ENCODE peak calls at places on chromosomes 12 and 14, in six cellular contexts. One of them, this sample, is unnamed.

GRCh38 chr14:74133833-74134481 is 49.2 kb downstream of the LIN52 start:
- DNase-seq in GM13976: no peak
- DNase-seq in HT1080: no peak
- DNase-seq in NCI-H460: no peak
- DNase-seq in stimulated activated CD8-positive, alpha-beta memory T cell treated with anti-CD3 and anti-CD28 coated beads, Interleukin-7, amount 100 ng/mL, for 4 hours: no peak
- DNase-seq in activated T-helper 1 cell treated with anti-CD3 and anti-CD28 coated beads, Interleukin-12 subunit alpha, Interleukin-12 subunit beta, Interleukin-2, Interleukin-4 antibody, amounts not matched to agents 30 ng/mL and 10 ng/mL and 1 ng/mL, durations not matched to agents 14 hours and 24 hours and 36 hours: no peak
- DNase-seq in this sample: no peak

GRCh38 chr14:59133202-59133601 is 55.3 kb upstream of the DAAM1 start:
- DNase-seq in GM13976: no peak
- DNase-seq in HT1080: no peak
- DNase-seq in NCI-H460: no peak
- DNase-seq in stimulated activated CD8-positive, alpha-beta memory T cell treated with anti-CD3 and anti-CD28 coated beads, Interleukin-7, amount 100 ng/mL, for 4 hours: no peak
- DNase-seq in activated T-helper 1 cell treated with anti-CD3 and anti-CD28 coated beads, Interleukin-12 subunit alpha, Interleukin-12 subunit beta, Interleukin-2, Interleukin-4 antibody, amounts not matched to agents 30 ng/mL and 10 ng/mL and 1 ng/mL, durations not matched to agents 14 hours and 24 hours and 36 hours: no peak
- DNase-seq in this sample: no peak

GRCh38 chr14:52609445-52610044 is 56.9 kb downstream of the GPR137C start:
- DNase-seq in GM13976: no peak
- DNase-seq in HT1080: no peak
- DNase-seq in NCI-H460: no peak
- DNase-seq in stimulated activated CD8-positive, alpha-beta memory T cell treated with anti-CD3 and anti-CD28 coated beads, Interleukin-7, amount 100 ng/mL, for 4 hours: no peak
- DNase-seq in activated T-helper 1 cell treated with anti-CD3 and anti-CD28 coated beads, Interleukin-12 subunit alpha, Interleukin-12 subunit beta, Interleukin-2, Interleukin-4 antibody, amounts not matched to agents 30 ng/mL and 10 ng/mL and 1 ng/mL, durations not matched to agents 14 hours and 24 hours and 36 hours: no peak
- DNase-seq in this sample: no peak

GRCh38 chr14:35459779-35460178 is 55.2 kb upstream of the NFKBIA start:
- DNase-seq in GM13976: no peak
- DNase-seq in HT1080: no peak
- DNase-seq in NCI-H460: no peak
- DNase-seq in stimulated activated CD8-positive, alpha-beta memory T cell treated with anti-CD3 and anti-CD28 coated beads, Interleukin-7, amount 100 ng/mL, for 4 hours: no peak
- DNase-seq in activated T-helper 1 cell treated with anti-CD3 and anti-CD28 coated beads, Interleukin-12 subunit alpha, Interleukin-12 subunit beta, Interleukin-2, Interleukin-4 antibody, amounts not matched to agents 30 ng/mL and 10 ng/mL and 1 ng/mL, durations not matched to agents 14 hours and 24 hours and 36 hours: no peak
- DNase-seq in this sample: no peak

GRCh38 chr14:100295376-100296105 is 10.7 kb downstream of the SLC25A29 start:
- DNase-seq in GM13976: no peak
- DNase-seq in HT1080: no peak
- DNase-seq in NCI-H460: no peak
- DNase-seq in stimulated activated CD8-positive, alpha-beta memory T cell treated with anti-CD3 and anti-CD28 coated beads, Interleukin-7, amount 100 ng/mL, for 4 hours: no peak
- DNase-seq in activated T-helper 1 cell treated with anti-CD3 and anti-CD28 coated beads, Interleukin-12 subunit alpha, Interleukin-12 subunit beta, Interleukin-2, Interleukin-4 antibody, amounts not matched to agents 30 ng/mL and 10 ng/mL and 1 ng/mL, durations not matched to agents 14 hours and 24 hours and 36 hours: no peak
- DNase-seq in this sample: no peak

GRCh38 chr12:30515351-30515750 is 180.3 kb downstream of the IPO8 start:
- DNase-seq in GM13976: no peak
- DNase-seq in HT1080: no peak
- DNase-seq in NCI-H460: no peak
- DNase-seq in stimulated activated CD8-positive, alpha-beta memory T cell treated with anti-CD3 and anti-CD28 coated beads, Interleukin-7, amount 100 ng/mL, for 4 hours: no peak
- DNase-seq in activated T-helper 1 cell treated with anti-CD3 and anti-CD28 coated beads, Interleukin-12 subunit alpha, Interleukin-12 subunit beta, Interleukin-2, Interleukin-4 antibody, amounts not matched to agents 30 ng/mL and 10 ng/mL and 1 ng/mL, durations not matched to agents 14 hours and 24 hours and 36 hours: no peak
- DNase-seq in this sample: no peak

GRCh38 chr12:2376855-2377657 is 324.3 kb downstream of the CACNA1C start:
- DNase-seq in GM13976: no peak
- DNase-seq in HT1080: no peak
- DNase-seq in NCI-H460: no peak
- DNase-seq in stimulated activated CD8-positive, alpha-beta memory T cell treated with anti-CD3 and anti-CD28 coated beads, Interleukin-7, amount 100 ng/mL, for 4 hours: no peak
- DNase-seq in activated T-helper 1 cell treated with anti-CD3 and anti-CD28 coated beads, Interleukin-12 subunit alpha, Interleukin-12 subunit beta, Interleukin-2, Interleukin-4 antibody, amounts not matched to agents 30 ng/mL and 10 ng/mL and 1 ng/mL, durations not matched to agents 14 hours and 24 hours and 36 hours: no peak
- DNase-seq in this sample: no peak

GRCh38 chr12:98291828-98292227 is 223.6 kb upstream of the TMPO start:
- DNase-seq in GM13976: no peak
- DNase-seq in HT1080: no peak
- DNase-seq in NCI-H460: no peak
- DNase-seq in stimulated activated CD8-positive, alpha-beta memory T cell treated with anti-CD3 and anti-CD28 coated beads, Interleukin-7, amount 100 ng/mL, for 4 hours: no peak
- DNase-seq in activated T-helper 1 cell treated with anti-CD3 and anti-CD28 coated beads, Interleukin-12 subunit alpha, Interleukin-12 subunit beta, Interleukin-2, Interleukin-4 antibody, amounts not matched to agents 30 ng/mL and 10 ng/mL and 1 ng/mL, durations not matched to agents 14 hours and 24 hours and 36 hours: no peak
- DNase-seq in this sample: no peak

GRCh38 chr12:12294215-12295005 is 27.6 kb upstream of the LRP6 start:
- DNase-seq in GM13976: no peak
- DNase-seq in HT1080: peak; percentile 28
- DNase-seq in NCI-H460: no peak
- DNase-seq in stimulated activated CD8-positive, alpha-beta memory T cell treated with anti-CD3 and anti-CD28 coated beads, Interleukin-7, amount 100 ng/mL, for 4 hours: no peak
- DNase-seq in activated T-helper 1 cell treated with anti-CD3 and anti-CD28 coated beads, Interleukin-12 subunit alpha, Interleukin-12 subunit beta, Interleukin-2, Interleukin-4 antibody, amounts not matched to agents 30 ng/mL and 10 ng/mL and 1 ng/mL, durations not matched to agents 14 hours and 24 hours and 36 hours: no peak
- DNase-seq in this sample: no peak

GRCh38 chr14:97290977-97291376 is 493.8 kb downstream of the VRK1 start:
- DNase-seq in GM13976: no peak
- DNase-seq in HT1080: peak; percentile 76
- DNase-seq in NCI-H460: no peak
- DNase-seq in stimulated activated CD8-positive, alpha-beta memory T cell treated with anti-CD3 and anti-CD28 coated beads, Interleukin-7, amount 100 ng/mL, for 4 hours: no peak
- DNase-seq in activated T-helper 1 cell treated with anti-CD3 and anti-CD28 coated beads, Interleukin-12 subunit alpha, Interleukin-12 subunit beta, Interleukin-2, Interleukin-4 antibody, amounts not matched to agents 30 ng/mL and 10 ng/mL and 1 ng/mL, durations not matched to agents 14 hours and 24 hours and 36 hours: no peak
- DNase-seq in this sample: no peak

GRCh38 chr12:21438643-21439042 is 1.2 kb downstream of the PYROXD1 start:
- DNase-seq in GM13976: no peak
- DNase-seq in HT1080: no peak
- DNase-seq in NCI-H460: peak; percentile 14
- DNase-seq in stimulated activated CD8-positive, alpha-beta memory T cell treated with anti-CD3 and anti-CD28 coated beads, Interleukin-7, amount 100 ng/mL, for 4 hours: no peak
- DNase-seq in activated T-helper 1 cell treated with anti-CD3 and anti-CD28 coated beads, Interleukin-12 subunit alpha, Interleukin-12 subunit beta, Interleukin-2, Interleukin-4 antibody, amounts not matched to agents 30 ng/mL and 10 ng/mL and 1 ng/mL, durations not matched to agents 14 hours and 24 hours and 36 hours: no peak
- DNase-seq in this sample: no peak

GRCh38 chr12:96294831-96295230 is 100.7 kb downstream of the ELK3 start:
- DNase-seq in GM13976: no peak
- DNase-seq in HT1080: no peak
- DNase-seq in NCI-H460: no peak
- DNase-seq in stimulated activated CD8-positive, alpha-beta memory T cell treated with anti-CD3 and anti-CD28 coated beads, Interleukin-7, amount 100 ng/mL, for 4 hours: no peak
- DNase-seq in activated T-helper 1 cell treated with anti-CD3 and anti-CD28 coated beads, Interleukin-12 subunit alpha, Interleukin-12 subunit beta, Interleukin-2, Interleukin-4 antibody, amounts not matched to agents 30 ng/mL and 10 ng/mL and 1 ng/mL, durations not matched to agents 14 hours and 24 hours and 36 hours: no peak
- DNase-seq in this sample: no peak

GRCh38 chr12:125289965-125290364 is 224.7 kb downstream of the AACS start:
- DNase-seq in GM13976: no peak
- DNase-seq in HT1080: no peak
- DNase-seq in NCI-H460: no peak
- DNase-seq in stimulated activated CD8-positive, alpha-beta memory T cell treated with anti-CD3 and anti-CD28 coated beads, Interleukin-7, amount 100 ng/mL, for 4 hours: no peak
- DNase-seq in activated T-helper 1 cell treated with anti-CD3 and anti-CD28 coated beads, Interleukin-12 subunit alpha, Interleukin-12 subunit beta, Interleukin-2, Interleukin-4 antibody, amounts not matched to agents 30 ng/mL and 10 ng/mL and 1 ng/mL, durations not matched to agents 14 hours and 24 hours and 36 hours: no peak
- DNase-seq in this sample: no peak

GRCh38 chr14:61148742-61149350 is 132.3 kb downstream of the TMEM30B start:
- DNase-seq in GM13976: no peak
- DNase-seq in HT1080: no peak
- DNase-seq in NCI-H460: no peak
- DNase-seq in stimulated activated CD8-positive, alpha-beta memory T cell treated with anti-CD3 and anti-CD28 coated beads, Interleukin-7, amount 100 ng/mL, for 4 hours: no peak
- DNase-seq in activated T-helper 1 cell treated with anti-CD3 and anti-CD28 coated beads, Interleukin-12 subunit alpha, Interleukin-12 subunit beta, Interleukin-2, Interleukin-4 antibody, amounts not matched to agents 30 ng/mL and 10 ng/mL and 1 ng/mL, durations not matched to agents 14 hours and 24 hours and 36 hours: no peak
- DNase-seq in this sample: no peak

GRCh38 chr12:84502907-84503787 is 409.5 kb downstream of the SLC6A15 start:
- DNase-seq in GM13976: peak; percentile 4
- DNase-seq in HT1080: peak; percentile 64
- DNase-seq in NCI-H460: peak; percentile 60
- DNase-seq in stimulated activated CD8-positive, alpha-beta memory T cell treated with anti-CD3 and anti-CD28 coated beads, Interleukin-7, amount 100 ng/mL, for 4 hours: no peak
- DNase-seq in activated T-helper 1 cell treated with anti-CD3 and anti-CD28 coated beads, Interleukin-12 subunit alpha, Interleukin-12 subunit beta, Interleukin-2, Interleukin-4 antibody, amounts not matched to agents 30 ng/mL and 10 ng/mL and 1 ng/mL, durations not matched to agents 14 hours and 24 hours and 36 hours: no peak
- DNase-seq in this sample: no peak

GRCh38 chr12:22626429-22626828 is 1.5 kb downstream of the ETNK1 start:
- DNase-seq in GM13976: peak; percentile 47
- DNase-seq in HT1080: no peak
- DNase-seq in NCI-H460: no peak
- DNase-seq in stimulated activated CD8-positive, alpha-beta memory T cell treated with anti-CD3 and anti-CD28 coated beads, Interleukin-7, amount 100 ng/mL, for 4 hours: no peak
- DNase-seq in activated T-helper 1 cell treated with anti-CD3 and anti-CD28 coated beads, Interleukin-12 subunit alpha, Interleukin-12 subunit beta, Interleukin-2, Interleukin-4 antibody, amounts not matched to agents 30 ng/mL and 10 ng/mL and 1 ng/mL, durations not matched to agents 14 hours and 24 hours and 36 hours: no peak
- DNase-seq in this sample: no peak

GRCh38 chr12:73863541-73863940 is 674.1 kb upstream of the ATXN7L3B start:
- DNase-seq in GM13976: no peak
- DNase-seq in HT1080: peak; percentile 85
- DNase-seq in NCI-H460: no peak
- DNase-seq in stimulated activated CD8-positive, alpha-beta memory T cell treated with anti-CD3 and anti-CD28 coated beads, Interleukin-7, amount 100 ng/mL, for 4 hours: no peak
- DNase-seq in activated T-helper 1 cell treated with anti-CD3 and anti-CD28 coated beads, Interleukin-12 subunit alpha, Interleukin-12 subunit beta, Interleukin-2, Interleukin-4 antibody, amounts not matched to agents 30 ng/mL and 10 ng/mL and 1 ng/mL, durations not matched to agents 14 hours and 24 hours and 36 hours: no peak
- DNase-seq in this sample: no peak

GRCh38 chr12:95151821-95152220 is 65.4 kb downstream of the FGD6 start:
- DNase-seq in GM13976: no peak
- DNase-seq in HT1080: no peak
- DNase-seq in NCI-H460: no peak
- DNase-seq in stimulated activated CD8-positive, alpha-beta memory T cell treated with anti-CD3 and anti-CD28 coated beads, Interleukin-7, amount 100 ng/mL, for 4 hours: no peak
- DNase-seq in activated T-helper 1 cell treated with anti-CD3 and anti-CD28 coated beads, Interleukin-12 subunit alpha, Interleukin-12 subunit beta, Interleukin-2, Interleukin-4 antibody, amounts not matched to agents 30 ng/mL and 10 ng/mL and 1 ng/mL, durations not matched to agents 14 hours and 24 hours and 36 hours: no peak
- DNase-seq in this sample: no peak

GRCh38 chr12:30201301-30202160 is 417.8 kb upstream of the TMTC1 start:
- DNase-seq in GM13976: no peak
- DNase-seq in HT1080: no peak
- DNase-seq in NCI-H460: no peak
- DNase-seq in stimulated activated CD8-positive, alpha-beta memory T cell treated with anti-CD3 and anti-CD28 coated beads, Interleukin-7, amount 100 ng/mL, for 4 hours: no peak
- DNase-seq in activated T-helper 1 cell treated with anti-CD3 and anti-CD28 coated beads, Interleukin-12 subunit alpha, Interleukin-12 subunit beta, Interleukin-2, Interleukin-4 antibody, amounts not matched to agents 30 ng/mL and 10 ng/mL and 1 ng/mL, durations not matched to agents 14 hours and 24 hours and 36 hours: no peak
- DNase-seq in this sample: no peak

GRCh38 chr14:68599896-68600620 is 192.8 kb downstream of the ZFP36L1 start:
- DNase-seq in GM13976: no peak
- DNase-seq in HT1080: no peak
- DNase-seq in NCI-H460: no peak
- DNase-seq in stimulated activated CD8-positive, alpha-beta memory T cell treated with anti-CD3 and anti-CD28 coated beads, Interleukin-7, amount 100 ng/mL, for 4 hours: no peak
- DNase-seq in activated T-helper 1 cell treated with anti-CD3 and anti-CD28 coated beads, Interleukin-12 subunit alpha, Interleukin-12 subunit beta, Interleukin-2, Interleukin-4 antibody, amounts not matched to agents 30 ng/mL and 10 ng/mL and 1 ng/mL, durations not matched to agents 14 hours and 24 hours and 36 hours: no peak
- DNase-seq in this sample: no peak

GRCh38 chr12:102740157-102741032 is 176.6 kb downstream of the PAH start:
- DNase-seq in GM13976: no peak
- DNase-seq in HT1080: peak; percentile 15
- DNase-seq in NCI-H460: peak; percentile 25
- DNase-seq in stimulated activated CD8-positive, alpha-beta memory T cell treated with anti-CD3 and anti-CD28 coated beads, Interleukin-7, amount 100 ng/mL, for 4 hours: no peak
- DNase-seq in activated T-helper 1 cell treated with anti-CD3 and anti-CD28 coated beads, Interleukin-12 subunit alpha, Interleukin-12 subunit beta, Interleukin-2, Interleukin-4 antibody, amounts not matched to agents 30 ng/mL and 10 ng/mL and 1 ng/mL, durations not matched to agents 14 hours and 24 hours and 36 hours: no peak
- DNase-seq in this sample: no peak

GRCh38 chr14:58941666-58942065 is 246.8 kb upstream of the DAAM1 start:
- DNase-seq in GM13976: no peak
- DNase-seq in HT1080: no peak
- DNase-seq in NCI-H460: no peak
- DNase-seq in stimulated activated CD8-positive, alpha-beta memory T cell treated with anti-CD3 and anti-CD28 coated beads, Interleukin-7, amount 100 ng/mL, for 4 hours: no peak
- DNase-seq in activated T-helper 1 cell treated with anti-CD3 and anti-CD28 coated beads, Interleukin-12 subunit alpha, Interleukin-12 subunit beta, Interleukin-2, Interleukin-4 antibody, amounts not matched to agents 30 ng/mL and 10 ng/mL and 1 ng/mL, durations not matched to agents 14 hours and 24 hours and 36 hours: no peak
- DNase-seq in this sample: no peak

GRCh38 chr12:29889737-29890136 is 106.0 kb upstream of the TMTC1 start:
- DNase-seq in GM13976: no peak
- DNase-seq in HT1080: peak; percentile 9
- DNase-seq in NCI-H460: peak; percentile 15
- DNase-seq in stimulated activated CD8-positive, alpha-beta memory T cell treated with anti-CD3 and anti-CD28 coated beads, Interleukin-7, amount 100 ng/mL, for 4 hours: no peak
- DNase-seq in activated T-helper 1 cell treated with anti-CD3 and anti-CD28 coated beads, Interleukin-12 subunit alpha, Interleukin-12 subunit beta, Interleukin-2, Interleukin-4 antibody, amounts not matched to agents 30 ng/mL and 10 ng/mL and 1 ng/mL, durations not matched to agents 14 hours and 24 hours and 36 hours: no peak
- DNase-seq in this sample: no peak

GRCh38 chr12:49893753-49894752 is 9.6 kb downstream of the FAIM2 start:
- DNase-seq in GM13976: no peak
- DNase-seq in HT1080: peak; percentile 56
- DNase-seq in NCI-H460: no peak
- DNase-seq in stimulated activated CD8-positive, alpha-beta memory T cell treated with anti-CD3 and anti-CD28 coated beads, Interleukin-7, amount 100 ng/mL, for 4 hours: no peak
- DNase-seq in activated T-helper 1 cell treated with anti-CD3 and anti-CD28 coated beads, Interleukin-12 subunit alpha, Interleukin-12 subunit beta, Interleukin-2, Interleukin-4 antibody, amounts not matched to agents 30 ng/mL and 10 ng/mL and 1 ng/mL, durations not matched to agents 14 hours and 24 hours and 36 hours: no peak
- DNase-seq in this sample: no peak

GRCh38 chr14:100967178-100967577 is 63.7 kb upstream of the RTL1 start:
- DNase-seq in GM13976: no peak
- DNase-seq in HT1080: no peak
- DNase-seq in NCI-H460: no peak
- DNase-seq in stimulated activated CD8-positive, alpha-beta memory T cell treated with anti-CD3 and anti-CD28 coated beads, Interleukin-7, amount 100 ng/mL, for 4 hours: no peak
- DNase-seq in activated T-helper 1 cell treated with anti-CD3 and anti-CD28 coated beads, Interleukin-12 subunit alpha, Interleukin-12 subunit beta, Interleukin-2, Interleukin-4 antibody, amounts not matched to agents 30 ng/mL and 10 ng/mL and 1 ng/mL, durations not matched to agents 14 hours and 24 hours and 36 hours: no peak
- DNase-seq in this sample: no peak